ENCODE peak calls at places on chromosomes 16 and 17, in eight cellular contexts. G is fibroblast of lung, U is HepG2, F is osteoblast, T is endothelial cell of umbilical vein, J is K562, M is mammary epithelial cell, X is OCI-LY7. B is an unnamed sample.

GRCh38 chr16:81315271-81316175 is 761 bp downstream of the GAN start:
- DNase-seq in G (peak), U (peak), F (peak), T (peak), J (peak), M (peak), X (peak), B (peak)

GRCh38 chr17:77372444-77373297 is 231.9 kb downstream of the SEC14L1 start:
- DNase-seq in G (peak), U (peak), F (peak), T (peak), J (peak), M (peak), X (peak), B (no peak)

GRCh38 chr16:76193851-76194620 is 83.2 kb upstream of the CNTNAP4 start:
- DNase-seq in G (no peak), U (no peak), F (no peak), T (no peak), J (no peak), M (peak), X (no peak), B (no peak)

GRCh38 chr17:33288954-33289353 is 4.1 kb downstream of the ASIC2 start:
- DNase-seq in G (no peak), U (no peak), F (no peak), T (no peak), J (peak), M (no peak), X (no peak), B (no peak)

GRCh38 chr16:1895949-1896675 is 22.1 kb downstream of the HS3ST6 start:
- DNase-seq in G (no peak), U (no peak), F (peak), T (no peak), J (no peak), M (no peak), X (no peak), B (no peak)

GRCh38 chr16:62041401-62041800 is 5.2 kb upstream of the CDH8 start:
- DNase-seq in G (peak), U (peak), F (no peak), T (no peak), J (peak), M (peak), X (peak), B (peak)

GRCh38 chr16:69932228-69932627 is 18.9 kb upstream of the CLEC18A start:
- DNase-seq in G (no peak), U (no peak), F (peak), T (no peak), J (no peak), M (no peak), X (no peak), B (no peak)

GRCh38 chr16:50259334-50260205 is 6.8 kb upstream of the ADCY7 start:
- DNase-seq in G (peak), U (no peak), F (peak), T (no peak), J (no peak), M (no peak), X (no peak), B (no peak)

GRCh38 chr16:3131755-3132377 is 3.0 kb upstream of the ZNF213 start:
- DNase-seq in G (peak), U (peak), F (peak), T (peak), J (peak), M (no peak), X (peak), B (peak)

GRCh38 chr17:10073026-10073425 is 125.4 kb downstream of the GAS7 start:
- DNase-seq in G (no peak), U (no peak), F (no peak), T (no peak), J (no peak), M (peak), X (no peak), B (no peak)

GRCh38 chr16:73000907-73001521 is 46.9 kb downstream of the ZFHX3 start:
- DNase-seq in G (no peak), U (no peak), F (no peak), T (no peak), J (no peak), M (no peak), X (no peak), B (no peak)

GRCh38 chr17:39177256-39177655 is 11.3 kb upstream of the ARL5C start:
- DNase-seq in G (no peak), U (no peak), F (peak), T (no peak), J (peak), M (no peak), X (no peak), B (no peak)

GRCh38 chr16:64731891-64732290 is 390.0 kb downstream of the CDH11 start:
- DNase-seq in G (no peak), U (no peak), F (no peak), T (no peak), J (no peak), M (no peak), X (no peak), B (no peak)

GRCh38 chr17:67374329-67375053 is 2.6 kb upstream of the PITPNC1 start:
- DNase-seq in G (peak), U (peak), F (peak), T (peak), J (peak), M (peak), X (peak), B (peak)

GRCh38 chr17:53137919-53138318 is 684.8 kb upstream of the KIF2B start:
- DNase-seq in G (no peak), U (no peak), F (no peak), T (peak), J (no peak), M (no peak), X (no peak), B (no peak)

GRCh38 chr16:12081048-12081404 is 104.5 kb downstream of the SNX29 start:
- DNase-seq in G (no peak), U (no peak), F (no peak), T (no peak), J (no peak), M (no peak), X (no peak), B (no peak)

GRCh38 chr16:48321307-48322036 is 63.7 kb downstream of the SIAH1 start:
- DNase-seq in G (peak), U (no peak), F (peak), T (no peak), J (no peak), M (peak), X (no peak), B (no peak)

GRCh38 chr16:52069866-52070265 is 477.1 kb downstream of the TOX3 start:
- DNase-seq in G (peak), U (peak), F (no peak), T (no peak), J (no peak), M (peak), X (no peak), B (peak)

GRCh38 chr16:88346680-88347505 is 35.9 kb upstream of the ZNF469 start:
- DNase-seq in G (no peak), U (no peak), F (peak), T (no peak), J (no peak), M (no peak), X (no peak), B (no peak)

GRCh38 chr17:82386881-82387498 is 15.4 kb downstream of the UTS2R start:
- DNase-seq in G (no peak), U (no peak), F (no peak), T (no peak), J (no peak), M (no peak), X (no peak), B (no peak)

GRCh38 chr16:85248857-85249256 is 136.6 kb upstream of the CIBAR2 start:
- DNase-seq in G (no peak), U (no peak), F (no peak), T (no peak), J (no peak), M (no peak), X (no peak), B (no peak)

GRCh38 chr17:73338050-73338491 is 26.3 kb upstream of the CDC42EP4 start:
- DNase-seq in G (peak), U (no peak), F (peak), T (no peak), J (no peak), M (no peak), X (no peak), B (no peak)

GRCh38 chr16:67475051-67475450 is 5.9 kb downstream of the ATP6V0D1 start:
- DNase-seq in G (no peak), U (no peak), F (no peak), T (no peak), J (peak), M (no peak), X (no peak), B (no peak)

GRCh38 chr17:10683853-10684252 is 13.5 kb downstream of the SCO1 start:
- DNase-seq in G (peak), U (peak), F (peak), T (peak), J (peak), M (peak), X (peak), B (peak)

GRCh38 chr16:89325861-89326471 is 108.5 kb downstream of the ZNF778 start:
- DNase-seq in G (peak), U (no peak), F (peak), T (peak), J (peak), M (peak), X (peak), B (peak)

GRCh38 chr16:58025351-58026138 is at the start of gene MMP15:
- DNase-seq in G (peak), U (peak), F (peak), T (peak), J (peak), M (peak), X (peak), B (peak)

GRCh38 chr16:27485126-27485525 is 64.6 kb downstream of the GTF3C1 start:
- DNase-seq in G (no peak), U (no peak), F (no peak), T (no peak), J (no peak), M (no peak), X (no peak), B (no peak)

GRCh38 chr17:32490101-32490482 is 3.3 kb downstream of the CDK5R1 start:
- DNase-seq in G (no peak), U (no peak), F (no peak), T (no peak), J (no peak), M (no peak), X (no peak), B (no peak)

GRCh38 chr16:79137528-79137927 is 463.0 kb downstream of the MAF start:
- DNase-seq in G (no peak), U (no peak), F (no peak), T (no peak), J (no peak), M (no peak), X (no peak), B (no peak)

GRCh38 chr16:19114359-19115147 is 789 bp downstream of the ITPRIPL2 start:
- DNase-seq in G (peak), U (no peak), F (peak), T (peak), J (no peak), M (peak), X (no peak), B (peak)
- TF ChIP-seq CTCF in G (no peak), U (no peak), F (peak), T (peak), J (no peak), M (no peak), X (no peak), B (no peak)

GRCh38 chr17:50905460-50905803 is 39.3 kb upstream of the TOB1 start:
- DNase-seq in G (no peak), U (peak), F (no peak), T (no peak), J (peak), M (no peak), X (no peak), B (no peak)
- H3K4me3 ChIP-seq in G (no peak), U (peak), F (no peak), T (no peak), J (no peak), M (no peak), X (no peak), B (no peak)

DNA sequence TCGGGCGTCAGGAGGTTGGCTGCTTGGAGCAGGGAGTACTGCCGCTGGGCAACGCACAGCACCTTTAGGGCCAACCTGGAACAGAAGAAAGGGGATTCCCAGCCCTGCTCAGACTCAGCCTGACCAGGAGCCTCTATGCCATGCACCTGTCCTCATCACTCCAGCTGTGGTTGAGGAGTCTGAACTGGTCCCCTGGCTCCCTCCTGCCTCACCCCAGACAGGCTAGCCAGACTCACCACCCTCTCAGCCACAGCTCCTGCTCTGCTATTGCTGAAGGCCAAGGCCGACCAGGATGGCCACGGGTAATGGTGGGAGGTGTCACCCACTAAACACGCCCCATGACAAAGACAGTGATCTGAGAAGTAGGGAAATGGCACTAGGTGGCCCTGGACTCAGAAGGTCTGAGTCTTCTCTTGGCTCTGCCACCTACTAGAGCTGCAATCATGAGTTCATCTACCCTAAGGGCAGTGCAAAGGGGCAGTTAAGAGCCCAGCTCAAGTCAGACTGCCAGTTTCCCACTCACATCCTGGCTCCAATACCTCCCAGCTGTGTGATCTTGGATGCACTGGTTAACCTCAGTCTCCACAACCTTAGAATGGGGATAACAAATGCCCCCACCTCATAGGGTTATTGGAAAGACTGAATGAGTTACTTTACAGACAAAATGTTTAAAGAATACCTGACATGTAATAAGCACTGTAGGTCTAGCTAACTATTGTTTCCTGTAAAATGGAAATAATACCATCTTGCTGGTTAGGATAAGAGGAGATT is 13.8 kb upstream of the GFAP start:
- DNase-seq in G (no peak), U (no peak), F (peak), T (no peak), J (no peak), M (no peak), X (no peak), B (no peak)
- H2AFZ ChIP-seq in G (no peak), U (no peak), F (no peak), T (no peak), J (no peak), M (no peak), X (no peak), B (no peak)

GRCh38 chr17:45236002-45236606 is 14.4 kb downstream of the FMNL1 start:
- DNase-seq in G (no peak), U (no peak), F (peak), T (no peak), J (no peak), M (no peak), X (no peak), B (no peak)
- TF ChIP-seq CTCF in G (no peak), U (no peak), F (peak), T (no peak), J (no peak), M (no peak), X (peak), B (peak)

DNA sequence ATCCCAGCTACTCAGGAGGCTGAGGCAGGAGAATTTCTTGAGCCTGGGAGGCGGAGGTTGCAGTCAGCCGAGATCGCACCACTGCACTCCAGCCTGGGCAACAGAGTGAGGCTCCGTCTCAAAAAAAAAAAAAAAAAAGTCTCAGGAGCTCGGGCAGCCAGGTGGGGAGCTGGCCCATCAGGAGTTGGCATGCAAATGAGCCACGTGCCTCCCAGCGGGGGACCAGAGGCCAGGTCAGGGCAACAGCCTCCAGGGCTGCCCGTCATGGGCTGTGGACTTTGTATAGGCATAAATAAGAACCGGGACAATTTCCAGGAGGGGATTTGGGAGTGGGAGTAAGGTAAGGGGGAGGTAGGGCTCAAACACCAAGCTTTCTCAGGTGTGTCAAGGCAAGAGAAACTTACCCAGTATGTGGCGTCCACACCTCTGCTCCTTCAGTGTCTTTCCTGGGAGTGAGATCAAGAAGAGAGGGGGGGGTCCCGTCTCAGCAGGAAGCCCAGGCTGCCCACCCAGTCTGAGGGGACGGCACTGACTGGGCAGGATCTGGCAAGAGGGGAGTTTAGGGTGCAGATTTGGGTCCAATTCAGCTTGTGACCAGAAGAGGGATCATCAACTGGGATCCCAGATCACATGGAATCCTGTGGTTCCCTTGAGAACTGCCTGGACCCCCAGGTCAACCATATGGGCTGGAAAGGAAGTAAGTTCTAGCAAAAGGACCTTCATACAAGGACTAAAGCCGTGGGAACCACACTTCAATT is 22.3 kb upstream of the G6PC1 start:
- DNase-seq in G (no peak), U (peak), F (no peak), T (no peak), J (no peak), M (no peak), X (no peak), B (no peak)
- H3K4me3 ChIP-seq in G (no peak), U (peak), F (no peak), T (no peak), J (no peak), M (no peak), X (no peak), B (no peak)

GRCh38 chr17:13835151-13835550 is 233.4 kb upstream of the HS3ST3A1 start:
- DNase-seq in G (peak), U (no peak), F (no peak), T (no peak), J (no peak), M (no peak), X (no peak), B (no peak)
- H2AFZ ChIP-seq in G (no peak), U (no peak), F (no peak), T (no peak), J (no peak), M (no peak), X (no peak), B (no peak)